ENCODE peak calls at places on chromosomes 2 and 18, in eight cellular contexts. H is NCI-H69; V is NCI-H460; P is activated CD8-positive, alpha-beta memory T cell treated with anti-CD3 and anti-CD28 coated beads, Interleukin-2, amount 50 U/mL, for 48 hours; K is adipocyte; Z is NCI-H1694 treated with DMSO at 0.1 percent for 48 hours; E is stimulated activated CD4-positive, alpha-beta T cell treated with anti-CD3 and anti-CD28 coated beads, Interleukin-15, amount 100 ng/mL, for 1 hour; A is skeletal muscle cell. W is an unnamed sample.

GRCh38 chr2:65031341-65032015 is 24.7 kb upstream of the CEP68 start:
- DNase-seq in E (no peak), H (peak), Z (no peak), V (no peak), A (no peak), P (no peak), K (peak), W (no peak)

GRCh38 chr2:190320696-190321095 is 1.1 kb upstream of the HIBCH start:
- DNase-seq in E (no peak), K (no peak), V (no peak), P (no peak), H (no peak), Z (no peak), A (no peak), W (no peak)

GRCh38 chr2:127645395-127646291 is at the start of gene GPR17:
- DNase-seq in P (no peak), V (no peak), A (no peak), E (no peak), H (no peak), K (no peak), Z (no peak), W (no peak)

GRCh38 chr2:8682719-8683667 is 1.1 kb downstream of the ID2 start:
- DNase-seq in H (peak), K (peak), V (peak), A (no peak), E (no peak), P (peak), Z (peak), W (peak)

GRCh38 chr18:9575558-9575957 is 38.8 kb downstream of the PPP4R1 start:
- DNase-seq in V (peak), Z (no peak), K (peak), H (peak), P (no peak), E (no peak), A (peak), W (peak)

GRCh38 chr2:42095923-42096408 is 48.1 kb downstream of the PKDCC start:
- DNase-seq in A (no peak), E (peak), Z (peak), H (peak), K (peak), V (peak), P (peak), W (peak)

GRCh38 chr18:21404426-21404825 is 162.4 kb downstream of the GREB1L start:
- DNase-seq in A (no peak), K (no peak), P (no peak), Z (no peak), V (no peak), H (no peak), E (no peak), W (no peak)

GRCh38 chr2:21162615-21162878 is 38.8 kb downstream of the TDRD15 start:
- DNase-seq in A (no peak), H (no peak), E (no peak), K (no peak), V (no peak), P (no peak), Z (no peak), W (no peak)

GRCh38 chr18:58520964-58521363 is 107.9 kb downstream of the ALPK2 start:
- DNase-seq in V (no peak), P (no peak), Z (no peak), A (no peak), K (no peak), E (no peak), H (peak), W (no peak)

GRCh38 chr2:231604101-231604684 is 11.5 kb downstream of the TEX44 start:
- DNase-seq in Z (no peak), K (no peak), P (peak), A (no peak), E (no peak), V (no peak), H (peak), W (no peak)

GRCh38 chr2:71536311-71536710 is 83.0 kb downstream of the DYSF start:
- DNase-seq in V (no peak), K (peak), A (no peak), Z (no peak), P (no peak), H (no peak), E (no peak), W (no peak)

GRCh38 chr2:133235959-133236358 is 332.3 kb downstream of the NCKAP5 start:
- DNase-seq in E (no peak), P (no peak), A (no peak), H (no peak), Z (no peak), K (no peak), V (no peak), W (no peak)

GRCh38 chr18:21747268-21747667 is 6.7 kb downstream of the MIB1 start:
- DNase-seq in P (no peak), E (no peak), H (peak), K (no peak), A (no peak), V (no peak), Z (no peak), W (no peak)

GRCh38 chr18:34773961-34774754 is 64.1 kb downstream of the DTNA start:
- DNase-seq in V (no peak), A (peak), E (no peak), K (peak), H (peak), Z (no peak), P (no peak), W (no peak)

GRCh38 chr2:16725549-16725948 is 59.9 kb upstream of the CYRIA start:
- DNase-seq in A (no peak), K (no peak), Z (no peak), E (no peak), V (no peak), H (no peak), P (no peak), W (no peak)

GRCh38 chr18:23069481-23069880 is 65.8 kb upstream of the CABLES1 start:
- DNase-seq in V (no peak), H (no peak), E (no peak), A (no peak), Z (no peak), K (no peak), P (no peak), W (no peak)

GRCh38 chr2:96318723-96319122 is 6.4 kb upstream of the ITPRIPL1 start:
- DNase-seq in H (no peak), P (no peak), A (no peak), V (no peak), K (no peak), Z (no peak), E (no peak), W (no peak)

GRCh38 chr2:117835990-117836760 is 21.7 kb downstream of the DDX18 start:
- DNase-seq in V (peak), P (peak), A (peak), E (no peak), H (peak), K (peak), Z (peak), W (no peak)

GRCh38 chr2:135004005-135004746 is 43.1 kb downstream of the MAP3K19 start:
- DNase-seq in V (peak), E (peak), Z (peak), P (peak), A (peak), K (peak), H (peak), W (peak)

GRCh38 chr2:6946722-6947121 is 29.5 kb downstream of the RNF144A start:
- DNase-seq in A (peak), K (peak), P (no peak), Z (no peak), V (no peak), E (no peak), H (no peak), W (no peak)

GRCh38 chr2:96267159-96267971 is 1.3 kb downstream of the CIAO1 start:
- DNase-seq in A (no peak), E (no peak), H (peak), Z (no peak), P (peak), V (no peak), K (peak), W (peak)

GRCh38 chr2:54176577-54176976 is 61.2 kb downstream of the ACYP2 start:
- DNase-seq in H (peak), E (no peak), V (peak), Z (peak), A (peak), P (no peak), K (peak), W (peak)

GRCh38 chr2:27765621-27766286 is 5.8 kb upstream of the MRPL33 start:
- DNase-seq in K (no peak), Z (no peak), P (peak), E (peak), A (no peak), H (peak), V (no peak), W (peak)

GRCh38 chr18:13019301-13019700 is 28.1 kb downstream of the CEP192 start:
- DNase-seq in H (no peak), E (no peak), Z (no peak), P (no peak), V (no peak), K (no peak), A (no peak), W (no peak)

GRCh38 chr2:222598611-222599010 is 57.3 kb downstream of the FARSB start:
- DNase-seq in Z (no peak), P (no peak), V (no peak), A (no peak), H (no peak), K (no peak), E (no peak), W (no peak)

GRCh38 chr18:68454511-68455228 is 260.2 kb downstream of the TMX3 start:
- DNase-seq in V (no peak), P (no peak), K (peak), A (peak), H (no peak), Z (no peak), E (no peak), W (no peak)

GRCh38 chr2:240554767-240555493 is 2.9 kb downstream of the ANKMY1 start:
- DNase-seq in K (no peak), A (no peak), E (no peak), Z (no peak), V (no peak), P (no peak), H (no peak), W (no peak)

GRCh38 chr2:204849887-204850286 is 304.6 kb downstream of the PARD3B start:
- DNase-seq in H (peak), Z (no peak), E (no peak), A (no peak), V (no peak), P (no peak), K (no peak), W (no peak)

GRCh38 chr2:205954707-205955106 is 131.3 kb downstream of the INO80D start:
- DNase-seq in E (no peak), A (no peak), P (no peak), H (no peak), Z (no peak), V (no peak), K (no peak), W (no peak)

GRCh38 chr2:143617803-143618415 is 488.7 kb downstream of the ARHGAP15 start:
- DNase-seq in P (no peak), H (peak), K (no peak), E (no peak), V (no peak), Z (no peak), A (no peak), W (no peak)

GRCh38 chr2:1727101-1727771 is 17.1 kb downstream of the PXDN start:
- DNase-seq in K (no peak), E (no peak), A (no peak), H (no peak), P (peak), V (no peak), Z (no peak), W (no peak)

GRCh38 chr2:204265701-204266310 is 279.5 kb upstream of the PARD3B start:
- DNase-seq in P (no peak), V (no peak), K (no peak), A (no peak), E (no peak), H (peak), Z (no peak), W (no peak)

GRCh38 chr18:44564922-44565321 is 115.8 kb upstream of the SETBP1 start:
- DNase-seq in E (no peak), H (no peak), A (no peak), V (no peak), P (no peak), Z (no peak), K (peak), W (no peak)

GRCh38 chr18:79819064-79819725 is 21.5 kb downstream of the KCNG2 start:
- DNase-seq in A (no peak), P (no peak), K (no peak), H (no peak), V (no peak), Z (no peak), E (no peak), W (no peak)

GRCh38 chr2:101854877-101855276 is 136.9 kb upstream of the IL1R2 start:
- DNase-seq in H (no peak), A (no peak), K (no peak), P (no peak), Z (no peak), E (no peak), V (no peak), W (no peak)

GRCh38 chr18:69664399-69664798 is 263.7 kb downstream of the DOK6 start:
- DNase-seq in K (peak), H (no peak), Z (no peak), V (no peak), P (no peak), E (no peak), A (no peak), W (no peak)

GRCh38 chr2:43609304-43609883 is 13.6 kb upstream of the THADA start:
- DNase-seq in E (no peak), H (peak), A (no peak), K (peak), P (no peak), Z (peak), V (peak), W (peak)